ENCODE peak calls at places on chromosomes 1 and 21, in eight cellular contexts. V is endothelial cell; C is activated CD8-positive, alpha-beta T cell treated with anti-CD3 and anti-CD28 coated beads for 36 hours; B is natural killer cell; E is fibroblast of mammary gland; O is neural crest cell; T is cardiac muscle cell; K is heart left ventricle. Z is an unnamed sample.

GRCh38 chr1:19080715-19081114 is 124.2 kb upstream of the IFFO2 start:
- DNase-seq in V (no peak), E (no peak), T (peak; percentile 19), K (no peak), O (no peak), B (no peak), C (no peak), Z (no peak)

GRCh38 chr1:218123968-218124367 is 161.1 kb upstream of the RRP15 start:
- DNase-seq in B (no peak), E (no peak), O (no peak), T (no peak), V (no peak), C (no peak), K (no peak), Z (no peak)

GRCh38 chr1:172399369-172400072 is 21.0 kb upstream of the C1orf105 start:
- DNase-seq in V (no peak), T (peak; percentile 98), B (no peak), C (peak; percentile 30), E (peak; percentile 93), O (peak; percentile 24), K (peak; percentile 63), Z (peak; percentile 53)

GRCh38 chr1:180994262-180994661 is 28.4 kb downstream of the STX6 start:
- DNase-seq in O (no peak), E (peak; percentile 35), T (no peak), K (no peak), B (no peak), C (peak; percentile 29), V (no peak), Z (no peak)

GRCh38 chr1:186763107-186763506 is 65.6 kb upstream of the PLA2G4A start:
- DNase-seq in K (no peak), V (no peak), C (no peak), O (no peak), T (peak; percentile 68), B (no peak), E (peak; percentile 25), Z (no peak)

GRCh38 chr1:27879374-27880082 is 7.2 kb downstream of the THEMIS2 start:
- DNase-seq in E (no peak), O (no peak), T (no peak), C (no peak), B (no peak), K (no peak), V (no peak), Z (no peak)

GRCh38 chr1:230744382-230744781 is 2.8 kb upstream of the CAPN9 start:
- DNase-seq in T (peak; percentile 44), C (no peak), K (no peak), V (no peak), O (no peak), E (peak; percentile 13), B (no peak), Z (no peak)

GRCh38 chr1:88595355-88595754 is 88.7 kb upstream of the PKN2 start:
- DNase-seq in E (peak; percentile 59), C (peak; percentile 4), B (no peak), O (no peak), K (no peak), V (no peak), T (peak; percentile 55), Z (no peak)

GRCh38 chr1:39671433-39671792 is 494 bp downstream of the NT5C1A start:
- DNase-seq in O (no peak), V (no peak), C (peak; percentile 12), B (no peak), K (peak; percentile 77), T (no peak), E (no peak), Z (peak; percentile 84)

GRCh38 chr21:34177919-34178567 is 104.7 kb downstream of the MRPS6 start:
- DNase-seq in T (no peak), O (no peak), B (no peak), E (no peak), K (no peak), C (no peak), V (no peak), Z (no peak)

GRCh38 chr1:43706598-43707190 is 642 bp upstream of the ST3GAL3 start:
- DNase-seq in V (peak; percentile 31), C (peak; percentile 28), K (no peak), O (peak; percentile 22), T (peak; percentile 39), E (peak; percentile 31), B (no peak), Z (no peak)

GRCh38 chr1:118101445-118101844 is 83.6 kb downstream of the SPAG17 start:
- DNase-seq in V (no peak), B (no peak), T (no peak), C (no peak), O (no peak), E (peak; percentile 81), K (no peak), Z (no peak)

GRCh38 chr1:119737040-119737682 is 25.4 kb downstream of the PHGDH start:
- DNase-seq in E (no peak), B (no peak), T (peak; percentile 86), K (peak; percentile 71), O (no peak), C (no peak), V (peak; percentile 49), Z (no peak)

GRCh38 chr1:160541622-160542302 is 18.7 kb upstream of the SLAMF6 start:
- DNase-seq in E (no peak), K (no peak), C (no peak), O (no peak), B (no peak), V (no peak), T (no peak), Z (no peak)

GRCh38 chr1:201310986-201311355 is 27.7 kb downstream of the PKP1 start:
- DNase-seq in T (no peak), B (no peak), K (peak; percentile 58), E (no peak), O (no peak), V (no peak), C (no peak), Z (no peak)

GRCh38 chr1:113963281-113963906 is 15.9 kb upstream of the OLFML3 start:
- DNase-seq in O (no peak), V (no peak), B (no peak), C (no peak), T (peak; percentile 28), K (no peak), E (no peak), Z (no peak)
- TF ChIP-seq CTCF in O (peak; percentile 17), V (no peak), B (no peak), C (peak; percentile 14), T (no peak), K (no peak), E (peak; percentile 17), Z (no peak)

GRCh38 chr21:41932191-41932575 is 21.6 kb downstream of the C2CD2 start:
- DNase-seq in B (no peak), O (no peak), K (no peak), C (no peak), V (no peak), E (peak; percentile 93), T (peak; percentile 85), Z (peak; percentile 38)

GRCh38 chr21:41929248-41929647 is 24.6 kb downstream of the C2CD2 start:
- DNase-seq in E (no peak), C (no peak), V (no peak), B (no peak), K (no peak), O (no peak), T (no peak), Z (no peak)

GRCh38 chr21:41931041-41931451 is 22.8 kb downstream of the C2CD2 start:
- DNase-seq in T (peak; percentile 54), V (no peak), B (no peak), O (no peak), C (no peak), K (no peak), E (no peak), Z (no peak)

GRCh38 chr21:41932576-41933258 is 21.1 kb downstream of the C2CD2 start:
- DNase-seq in O (no peak), T (no peak), K (peak; percentile 48), B (no peak), V (no peak), E (peak; percentile 88), C (no peak), Z (peak; percentile 39)

GRCh38 chr21:41933259-41934079 is 20.3 kb downstream of the C2CD2 start:
- DNase-seq in O (no peak), T (peak; percentile 75), C (no peak), E (peak; percentile 56), K (no peak), B (no peak), V (no peak), Z (no peak)
- TF ChIP-seq CTCF in O (peak; percentile 16), T (peak; percentile 57), C (no peak), E (peak; percentile 44), K (peak; percentile 33), B (no peak), V (no peak), Z (no peak)

GRCh38 chr1:78519446-78519845 is 28.7 kb downstream of the PTGFR start:
- DNase-seq in K (no peak), B (no peak), C (no peak), T (no peak), E (no peak), V (no peak), O (no peak), Z (no peak)

GRCh38 chr1:78516716-78517115 is 25.9 kb downstream of the PTGFR start:
- DNase-seq in T (no peak), K (no peak), O (no peak), B (no peak), V (no peak), E (no peak), C (no peak), Z (no peak)

GRCh38 chr1:78520216-78520615 is 29.4 kb downstream of the PTGFR start:
- DNase-seq in O (no peak), C (no peak), B (no peak), T (peak; percentile 52), K (no peak), V (no peak), E (no peak), Z (no peak)

GRCh38 chr1:78522136-78522535 is 31.4 kb downstream of the PTGFR start:
- DNase-seq in C (no peak), K (no peak), E (no peak), T (no peak), O (no peak), B (no peak), V (no peak), Z (no peak)

DNA sequence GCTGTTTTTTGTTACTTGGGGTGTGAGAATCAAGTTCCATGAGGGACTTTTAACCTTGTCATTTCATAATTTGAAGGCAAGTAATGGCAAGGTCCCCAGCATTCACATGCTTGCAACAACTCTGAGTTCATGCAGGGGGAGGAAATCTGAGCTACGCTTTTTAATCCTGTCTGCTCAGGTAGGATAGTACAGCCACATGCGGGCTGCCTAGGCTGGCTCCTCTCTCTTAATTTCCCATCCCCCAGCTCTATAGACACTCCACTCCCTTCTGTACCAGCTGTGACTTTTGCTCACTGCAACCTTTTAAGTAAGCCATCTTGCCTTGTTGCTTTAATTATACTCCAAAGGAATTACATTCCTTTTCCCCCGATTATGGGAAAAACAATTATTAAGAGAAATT is 30.1 kb downstream of the PTGFR start:
- DNase-seq in O (no peak), E (no peak), V (no peak), B (no peak), K (no peak), C (no peak), T (no peak), Z (no peak)
- TF ChIP-seq CTCF in O (no peak), E (no peak), V (no peak), B (no peak), K (no peak), C (no peak), T (no peak), Z (no peak)

GRCh38 chr21:36035381-36035791 is 24.9 kb downstream of the SETD4 start:
- DNase-seq in B (no peak), K (no peak), E (no peak), V (no peak), C (no peak), O (no peak), T (no peak), Z (no peak)
- TF ChIP-seq CTCF in B (no peak), K (no peak), E (no peak), V (no peak), C (no peak), O (no peak), T (no peak), Z (no peak)